ENCODE peak calls at places on chromosomes 3 and 15, in eight cellular contexts. U, O, I, C, P, K, T and A are unnamed samples.

GRCh38 chr3:126389792-126390142 is 4.9 kb upstream of the CFAP100 start:
- DNase-seq in C (no peak), P (no peak), O (no peak), K (no peak), T (no peak), I (no peak), U (no peak), A (no peak)

GRCh38 chr15:83248151-83248851 is 36.2 kb downstream of the BNC1 start:
- DNase-seq in T (peak), P (no peak), O (no peak), I (peak), K (peak), C (peak), U (peak), A (peak)

GRCh38 chr3:146968204-146968651 is 363.1 kb upstream of the PLSCR5 start:
- DNase-seq in O (no peak), T (peak), P (no peak), I (no peak), K (no peak), C (no peak), U (peak), A (no peak)

GRCh38 chr15:59133921-59134427 is 29.0 kb downstream of the CCNB2 start:
- DNase-seq in I (no peak), O (no peak), U (no peak), T (no peak), K (no peak), C (no peak), P (no peak), A (no peak)

GRCh38 chr15:74642724-74643367 is 27.2 kb downstream of the CLK3 start:
- DNase-seq in T (peak), I (peak), O (no peak), C (no peak), K (peak), P (no peak), U (peak), A (no peak)

GRCh38 chr15:66215811-66216210 is 37.7 kb downstream of the MEGF11 start:
- DNase-seq in I (no peak), K (no peak), C (no peak), U (no peak), T (no peak), O (no peak), P (no peak), A (peak)

GRCh38 chr3:72727207-72727606 is 121.0 kb downstream of the SHQ1 start:
- DNase-seq in C (no peak), I (no peak), T (no peak), O (no peak), P (no peak), U (no peak), K (peak), A (no peak)

GRCh38 chr3:12840591-12841084 is 727 bp downstream of the RPL32 start:
- DNase-seq in U (no peak), K (no peak), P (no peak), O (no peak), C (no peak), I (no peak), T (no peak), A (no peak)

GRCh38 chr3:28114893-28115292 is 126.5 kb upstream of the CMC1 start:
- DNase-seq in U (no peak), T (no peak), P (no peak), O (no peak), K (no peak), C (no peak), I (no peak), A (no peak)

GRCh38 chr3:50610181-50610971 is 1.2 kb downstream of the CISH start:
- DNase-seq in C (no peak), P (peak), K (no peak), U (no peak), I (no peak), O (no peak), T (no peak), A (no peak)

GRCh38 chr3:151866711-151867410 is 6.6 kb upstream of the SUCNR1 start:
- DNase-seq in P (no peak), O (no peak), I (no peak), K (no peak), U (peak), T (no peak), C (no peak), A (no peak)

GRCh38 chr3:56900801-56901200 is 99.1 kb upstream of the ARHGEF3 start:
- DNase-seq in O (no peak), P (no peak), U (no peak), I (no peak), C (no peak), K (no peak), T (no peak), A (no peak)

GRCh38 chr15:87287156-87287555 is 969.4 kb downstream of the NTRK3 start:
- DNase-seq in P (no peak), K (no peak), I (no peak), C (no peak), U (peak), O (no peak), T (peak), A (no peak)

GRCh38 chr15:57792729-57793449 is 86.4 kb downstream of the POLR2M start:
- DNase-seq in P (peak), O (no peak), K (no peak), U (no peak), T (no peak), I (no peak), C (no peak), A (no peak)

GRCh38 chr3:15819576-15819975 is 21.8 kb upstream of the ANKRD28 start:
- DNase-seq in P (no peak), I (no peak), O (no peak), C (no peak), T (no peak), U (no peak), K (no peak), A (no peak)

GRCh38 chr15:88181613-88182012 is 74.9 kb downstream of the NTRK3 start:
- DNase-seq in U (no peak), K (no peak), P (no peak), O (no peak), T (no peak), I (no peak), C (no peak), A (no peak)

GRCh38 chr3:126053513-126053912 is 30.4 kb downstream of the SLC41A3 start:
- DNase-seq in T (no peak), I (no peak), P (no peak), O (no peak), C (no peak), U (no peak), K (no peak), A (no peak)

GRCh38 chr3:119194237-119195150 is 21.1 kb downstream of the UPK1B start:
- DNase-seq in C (no peak), O (no peak), T (no peak), P (no peak), U (peak), I (no peak), K (no peak), A (no peak)

GRCh38 chr3:24254649-24255048 is 240.0 kb downstream of the THRB start:
- DNase-seq in K (no peak), O (no peak), T (peak), U (peak), P (no peak), I (no peak), C (no peak), A (no peak)

GRCh38 chr3:50396502-50396901 is 37.2 kb upstream of the TMEM115 start:
- DNase-seq in P (no peak), O (no peak), K (no peak), C (no peak), T (no peak), I (no peak), U (no peak), A (no peak)

GRCh38 chr3:73520931-73521461 is 103.7 kb downstream of the PDZRN3 start:
- DNase-seq in I (no peak), U (no peak), O (no peak), K (no peak), C (no peak), T (no peak), P (peak), A (peak)

GRCh38 chr3:9809615-9810356 is at the start of gene TTLL3:
- DNase-seq in T (peak), U (peak), K (peak), P (peak), I (peak), O (peak), C (no peak), A (peak)

GRCh38 chr15:42194502-42194901 is 13.6 kb downstream of the VPS39 start:
- DNase-seq in K (no peak), I (no peak), O (no peak), T (peak), C (no peak), P (no peak), U (peak), A (no peak)

GRCh38 chr3:114299421-114299820 is 5.6 kb downstream of the TIGIT start:
- DNase-seq in P (no peak), K (peak), O (no peak), T (peak), I (no peak), C (peak), U (no peak), A (no peak)

GRCh38 chr3:146530609-146531008 is 13.8 kb downstream of the PLSCR1 start:
- DNase-seq in C (no peak), O (no peak), P (no peak), I (no peak), K (no peak), T (no peak), U (no peak), A (no peak)

GRCh38 chr3:67923796-67924195 is 269.4 kb upstream of the SUCLG2 start:
- DNase-seq in I (no peak), C (no peak), U (no peak), P (no peak), K (no peak), O (no peak), T (no peak), A (no peak)

GRCh38 chr3:122484985-122485384 is 29.8 kb downstream of the KPNA1 start:
- DNase-seq in U (peak), I (no peak), K (no peak), T (peak), O (no peak), P (no peak), C (no peak), A (no peak)

GRCh38 chr15:73983211-73983727 is 8.8 kb downstream of the STOML1 start:
- DNase-seq in C (peak), I (no peak), T (peak), U (peak), K (no peak), P (peak), O (no peak), A (no peak)

GRCh38 chr3:127037971-127038446 is 55.1 kb downstream of the PLXNA1 start:
- DNase-seq in O (no peak), P (peak), U (no peak), I (no peak), C (no peak), K (no peak), T (no peak), A (no peak)

GRCh38 chr3:12187448-12188327 is 29.0 kb upstream of the TIMP4 start:
- DNase-seq in P (peak), I (peak), C (no peak), U (peak), O (no peak), K (peak), T (peak), A (peak)

GRCh38 chr3:46191730-46192129 is 16.4 kb downstream of the CCR1 start:
- DNase-seq in I (no peak), T (no peak), P (no peak), U (no peak), O (no peak), C (no peak), K (no peak), A (no peak)

GRCh38 chr15:32987067-32987466 is 207.4 kb downstream of the FMN1 start:
- DNase-seq in K (no peak), P (no peak), O (no peak), U (no peak), C (no peak), T (no peak), I (no peak), A (no peak)

GRCh38 chr3:146469206-146470017 is at the start of gene PLSCR2:
- DNase-seq in C (no peak), O (peak), K (peak), I (peak), P (peak), T (no peak), U (no peak), A (peak)